ENCODE peak calls at places on chromosome 17, in ten cellular contexts. G is heart right ventricle; Y is mesothelial cell of epicardium; K is CD4-positive, alpha-beta T cell; C is hepatocyte; U is left lung; O is EH; Z is endothelial cell of umbilical vein; F is occipital lobe; S is HTR-8/SVneo. A is an unnamed sample.

GRCh38 chr17:14270508-14270907 is 30.4 kb upstream of the HS3ST3B1 start:
- DNase-seq in G (no peak), Y (no peak), K (no peak), C (no peak), U (no peak), O (no peak), Z (no peak), F (no peak), S (no peak), A (no peak)

GRCh38 chr17:28878981-28879380 is 18.6 kb downstream of the FLOT2 start:
- DNase-seq in G (no peak), Y (no peak), K (no peak), C (peak), U (peak), O (peak), Z (peak), F (no peak), S (peak), A (peak)

GRCh38 chr17:68738044-68738443 is 136.9 kb upstream of the FAM20A start:
- DNase-seq in G (no peak), Y (no peak), K (no peak), C (no peak), U (no peak), O (no peak), Z (no peak), F (no peak), S (no peak), A (no peak)

GRCh38 chr17:82548681-82549303 is 29.3 kb downstream of the FOXK2 start:
- DNase-seq in G (no peak), Y (no peak), K (no peak), C (no peak), U (no peak), O (no peak), Z (no peak), F (no peak), S (no peak), A (peak)

GRCh38 chr17:64323774-64324173 is 60.7 kb upstream of the TEX2 start:
- DNase-seq in G (no peak), Y (no peak), K (no peak), C (no peak), U (no peak), O (no peak), Z (no peak), F (no peak), S (no peak), A (no peak)

GRCh38 chr17:9174312-9174711 is 153.0 kb downstream of the NTN1 start:
- DNase-seq in G (no peak), Y (no peak), K (no peak), C (no peak), U (no peak), O (no peak), Z (no peak), F (no peak), S (no peak), A (no peak)

GRCh38 chr17:9151091-9151490 is 129.8 kb downstream of the NTN1 start:
- DNase-seq in G (no peak), Y (no peak), K (no peak), C (peak), U (no peak), O (no peak), Z (no peak), F (no peak), S (no peak), A (no peak)

GRCh38 chr17:29165800-29166506 is 14.2 kb downstream of the MYO18A start:
- DNase-seq in G (no peak), Y (no peak), K (no peak), C (no peak), U (peak), O (no peak), Z (no peak), F (no peak), S (no peak), A (no peak)

GRCh38 chr17:82687871-82688270 is 10.6 kb downstream of the RAB40B start:
- DNase-seq in G (no peak), Y (no peak), K (no peak), C (no peak), U (no peak), O (no peak), Z (no peak), F (no peak), S (no peak), A (no peak)

GRCh38 chr17:81999587-81999974 is 22.2 kb downstream of the ASPSCR1 start:
- DNase-seq in G (no peak), Y (no peak), K (no peak), C (no peak), U (no peak), O (no peak), Z (no peak), F (no peak), S (no peak), A (no peak)

GRCh38 chr17:31321481-31321880 is at the start of gene EVI2A:
- DNase-seq in G (no peak), Y (no peak), K (peak), C (no peak), U (no peak), O (peak), Z (peak), F (peak), S (peak), A (peak)

GRCh38 chr17:54967621-54968258 is 714 bp downstream of the COX11 start:
- DNase-seq in G (no peak), Y (no peak), K (no peak), C (peak), U (no peak), O (peak), Z (no peak), F (no peak), S (peak), A (no peak)

GRCh38 chr17:70855401-70856054 is 686.2 kb downstream of the KCNJ2 start:
- DNase-seq in G (no peak), Y (no peak), K (no peak), C (no peak), U (no peak), O (no peak), Z (no peak), F (no peak), S (no peak), A (no peak)

GRCh38 chr17:72837335-72837734 is 255.2 kb downstream of the SLC39A11 start:
- DNase-seq in G (no peak), Y (no peak), K (no peak), C (no peak), U (no peak), O (no peak), Z (no peak), F (no peak), S (no peak), A (no peak)

GRCh38 chr17:42979511-42980273 is at the start of gene PTGES3L:
- DNase-seq in G (peak), Y (no peak), K (no peak), C (peak), U (no peak), O (peak), Z (no peak), F (no peak), S (peak), A (peak)

GRCh38 chr17:41521574-41522261 is 3.0 kb upstream of the KRT15 start:
- DNase-seq in G (no peak), Y (no peak), K (no peak), C (peak), U (peak), O (peak), Z (peak), F (no peak), S (peak), A (peak)

GRCh38 chr17:79077587-79077986 is 3.0 kb downstream of the ENGASE start:
- DNase-seq in G (no peak), Y (no peak), K (no peak), C (no peak), U (peak), O (no peak), Z (no peak), F (no peak), S (no peak), A (no peak)

GRCh38 chr17:33452797-33453196 is 159.7 kb upstream of the ASIC2 start:
- DNase-seq in G (no peak), Y (no peak), K (no peak), C (no peak), U (no peak), O (no peak), Z (no peak), F (no peak), S (no peak), A (no peak)

GRCh38 chr17:41681776-41682175 is 6.9 kb upstream of the EIF1 start:
- DNase-seq in G (no peak), Y (no peak), K (no peak), C (no peak), U (no peak), O (no peak), Z (no peak), F (no peak), S (no peak), A (no peak)

GRCh38 chr17:836154-836553 is 54.0 kb downstream of the MRM3 start:
- DNase-seq in G (no peak), Y (no peak), K (no peak), C (no peak), U (peak), O (peak), Z (no peak), F (no peak), S (peak), A (no peak)

GRCh38 chr17:51165680-51166197 is 472 bp upstream of the NME2 start:
- DNase-seq in G (peak), Y (no peak), K (no peak), C (peak), U (no peak), O (no peak), Z (no peak), F (no peak), S (no peak), A (no peak)